ENCODE peak calls at places on chromosome 21, in four cellular contexts. D is A673, C is ovary, R is WERI-Rb-1. A is an unnamed sample.
A peak's percentile ranks its signal among the peaks of the same experiment; 100 is the strongest.

GRCh38 chr21:41171210-41171609 is 3.2 kb downstream of the BACE2 start:
- DNase-seq in D (no peak), R (no peak), C (no peak), A (no peak)

GRCh38 chr21:39083377-39084008 is 99.8 kb downstream of the PSMG1 start:
- DNase-seq in R (no peak), C (no peak), D (no peak), A (no peak)

GRCh38 chr21:40568756-40569155 is 278.2 kb downstream of the DSCAM start:
- DNase-seq in R (peak; percentile 80), D (no peak), C (no peak), A (no peak)

GRCh38 chr21:42440187-42440792 is 36.6 kb downstream of the UBASH3A start:
- DNase-seq in R (no peak), D (no peak), C (no peak), A (no peak)

GRCh38 chr21:40471103-40471502 is 375.9 kb downstream of the DSCAM start:
- DNase-seq in C (no peak), D (no peak), R (no peak), A (no peak)

GRCh38 chr21:41725421-41726021 is 41.3 kb downstream of the RIPK4 start:
- DNase-seq in R (no peak), C (no peak), D (no peak), A (no peak)

GRCh38 chr21:40902299-40902698 is 55.3 kb upstream of the DSCAM start:
- DNase-seq in C (no peak), R (no peak), D (no peak), A (no peak)

GRCh38 chr21:41908829-41909228 is 29.7 kb upstream of the PRDM15 start:
- DNase-seq in R (no peak), D (no peak), C (no peak), A (no peak)

GRCh38 chr21:32336711-32337110 is 38.1 kb downstream of the MRAP start:
- DNase-seq in C (no peak), R (no peak), D (peak; percentile 30), A (no peak)

GRCh38 chr21:44304041-44304738 is 4.3 kb downstream of the PFKL start:
- DNase-seq in C (no peak), R (peak; percentile 61), D (no peak), A (no peak)

GRCh38 chr21:42093991-42094417 is 22.9 kb downstream of the UMODL1 start:
- DNase-seq in C (no peak), D (peak; percentile 44), R (no peak), A (peak; percentile 90)

GRCh38 chr21:39385299-39386145 is 36.6 kb upstream of the HMGN1 start:
- DNase-seq in D (peak; percentile 91), C (peak; percentile 82), R (peak; percentile 48), A (peak; percentile 45)

GRCh38 chr21:43294194-43294902 is 125.5 kb downstream of the CRYAA start:
- DNase-seq in R (no peak), C (no peak), D (no peak), A (no peak)

GRCh38 chr21:42245348-42246185 is 26.6 kb downstream of the ABCG1 start:
- DNase-seq in C (no peak), D (no peak), R (peak; percentile 92), A (no peak)

GRCh38 chr21:21268061-21268471 is 269.9 kb downstream of the NCAM2 start:
- DNase-seq in R (no peak), D (no peak), C (no peak), A (no peak)

GRCh38 chr21:36487641-36488307 is 7.9 kb upstream of the CLDN14 start:
- DNase-seq in D (peak; percentile 95), R (no peak), C (no peak), A (no peak)

GRCh38 chr21:39141502-39141901 is 41.7 kb downstream of the PSMG1 start:
- DNase-seq in C (no peak), D (no peak), R (no peak), A (peak; percentile 77)

GRCh38 chr21:24032709-24033232 is 1574.5 kb downstream of the MRPL39 start:
- DNase-seq in C (no peak), D (no peak), R (no peak), A (no peak)

GRCh38 chr21:44371596-44371995 is 18.2 kb downstream of the TRPM2 start:
- DNase-seq in C (no peak), D (no peak), R (no peak), A (no peak)

GRCh38 chr21:23026878-23027277 is 2028.7 kb downstream of the NCAM2 start:
- DNase-seq in D (no peak), R (no peak), C (no peak), A (no peak)

GRCh38 chr21:9837946-9838801 is 683.2 kb upstream of the TPTE start:
- DNase-seq in D (no peak), C (no peak), R (peak; percentile 45), A (no peak)

GRCh38 chr21:41449613-41450012 is 23.6 kb downstream of the MX1 start:
- DNase-seq in D (no peak), C (no peak), R (no peak), A (no peak)

GRCh38 chr21:25660233-25660632 is 21.2 kb downstream of the JAM2 start:
- DNase-seq in D (peak; percentile 87), R (no peak), C (no peak), A (no peak)

GRCh38 chr21:16239659-16240265 is 510.0 kb downstream of the USP25 start:
- DNase-seq in R (no peak), D (no peak), C (no peak), A (no peak)

GRCh38 chr21:42833859-42834729 is 45.2 kb downstream of the WDR4 start:
- DNase-seq in R (no peak), D (no peak), C (no peak), A (no peak)

GRCh38 chr21:36433011-36433709 is 46.8 kb downstream of the CLDN14 start:
- DNase-seq in D (no peak), C (no peak), R (no peak), A (no peak)

GRCh38 chr21:33543505-33544129 is 779 bp downstream of the SON start:
- DNase-seq in D (no peak), R (peak; percentile 91), C (no peak), A (peak; percentile 76)

GRCh38 chr21:15625363-15625762 is 104.4 kb upstream of the USP25 start:
- DNase-seq in D (no peak), R (no peak), C (no peak), A (no peak)

GRCh38 chr21:39347537-39347936 is 1.4 kb downstream of the HMGN1 start:
- DNase-seq in C (no peak), R (no peak), D (no peak), A (no peak)

GRCh38 chr21:21188513-21189188 is 190.4 kb downstream of the NCAM2 start:
- DNase-seq in D (peak; percentile 36), C (no peak), R (no peak), A (no peak)

GRCh38 chr21:26554365-26554764 is 18.7 kb downstream of the CYYR1 start:
- DNase-seq in C (no peak), R (peak; percentile 23), D (no peak), A (no peak)

GRCh38 chr21:44432841-44433790 is 22.2 kb upstream of the LRRC3 start:
- DNase-seq in D (no peak), C (peak; percentile 6), R (no peak), A (peak; percentile 40)

GRCh38 chr21:15999741-16000140 is 270.0 kb downstream of the USP25 start:
- DNase-seq in D (no peak), R (no peak), C (no peak), A (no peak)

GRCh38 chr21:35208810-35209517 is 159.9 kb upstream of the RUNX1 start:
- DNase-seq in D (no peak), C (no peak), R (no peak), A (peak; percentile 55)
- H3K27ac ChIP-seq in D (no peak overlapping the region), C (no peak overlapping the region), R (no peak overlapping the region), A (peak overlapping the region; percentile 75)

DNA sequence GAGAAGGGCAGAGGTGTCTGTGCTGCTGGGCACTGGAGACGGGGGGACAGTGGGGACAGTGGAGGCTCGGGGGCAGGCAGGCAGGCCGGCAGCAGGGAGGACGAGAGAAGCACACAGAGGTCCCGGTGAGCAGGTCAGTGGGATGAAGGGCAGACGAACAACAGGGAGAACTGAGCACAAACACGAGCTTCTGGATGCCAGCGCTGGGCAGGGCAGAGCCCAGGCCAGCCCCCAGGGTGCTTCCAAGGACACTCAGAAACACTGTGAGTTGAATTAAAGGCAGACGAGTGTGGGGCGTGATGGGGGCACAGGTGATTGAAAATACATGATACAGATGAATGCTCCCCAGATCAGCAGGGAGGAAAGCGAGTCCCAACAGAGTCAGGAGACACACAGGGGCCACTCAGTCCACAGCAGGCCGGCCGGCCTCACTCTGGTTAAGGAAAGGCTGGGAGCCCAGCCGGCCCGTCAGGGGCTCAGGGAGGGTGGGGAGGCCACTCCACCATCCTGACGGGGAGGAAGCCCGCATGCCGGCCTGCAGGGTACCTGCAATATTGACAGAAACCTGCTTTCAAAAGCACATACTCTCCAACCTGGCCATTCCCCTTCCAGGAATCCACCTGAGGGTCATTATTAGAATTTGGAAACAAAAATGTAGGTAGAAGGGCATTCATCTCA is 14.1 kb downstream of the SLC19A1 start:
- DNase-seq in R (no peak), D (no peak), C (no peak), A (no peak)
- H3K27ac ChIP-seq in R (no peak overlapping the region), D (no peak overlapping the region), C (no peak overlapping the region), A (no peak overlapping the region)

GRCh38 chr21:31108969-31109368 is 70.7 kb upstream of the KRTAP19-8 start:
- DNase-seq in R (no peak), C (no peak), D (peak; percentile 37), A (no peak)

GRCh38 chr21:31107871-31108270 is 69.6 kb upstream of the KRTAP19-8 start:
- DNase-seq in C (no peak), D (no peak), R (no peak), A (no peak)

GRCh38 chr21:31107151-31107785 is 69.0 kb upstream of the KRTAP19-8 start:
- DNase-seq in D (no peak), C (no peak), R (no peak), A (no peak)

GRCh38 chr21:31111093-31111492 is 72.8 kb upstream of the KRTAP19-8 start:
- DNase-seq in D (no peak), R (no peak), C (no peak), A (no peak)

DNA sequence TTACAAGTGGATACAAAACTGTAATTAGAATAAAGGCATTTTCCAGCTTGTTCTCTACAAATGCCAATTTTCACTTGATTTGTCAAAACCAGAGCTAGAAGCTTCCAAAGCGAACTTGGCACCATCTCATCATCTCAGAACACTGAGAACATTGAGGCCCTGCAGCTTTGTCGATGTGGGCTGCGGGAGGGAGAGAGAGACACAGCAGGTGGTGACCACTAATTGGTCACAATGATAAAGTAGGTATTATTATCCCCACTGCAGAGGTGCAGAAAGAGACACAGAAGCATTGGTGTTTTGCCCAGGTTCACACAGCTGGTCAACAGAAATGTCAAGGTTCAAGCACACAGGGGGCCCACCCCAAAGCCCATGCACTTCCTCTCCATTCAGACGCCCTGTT is 72.2 kb upstream of the KRTAP19-8 start:
- DNase-seq in C (no peak), R (no peak), D (no peak), A (no peak)
- H3K27ac ChIP-seq in C (no peak overlapping the region), R (no peak overlapping the region), D (no peak overlapping the region), A (no peak overlapping the region)

DNA sequence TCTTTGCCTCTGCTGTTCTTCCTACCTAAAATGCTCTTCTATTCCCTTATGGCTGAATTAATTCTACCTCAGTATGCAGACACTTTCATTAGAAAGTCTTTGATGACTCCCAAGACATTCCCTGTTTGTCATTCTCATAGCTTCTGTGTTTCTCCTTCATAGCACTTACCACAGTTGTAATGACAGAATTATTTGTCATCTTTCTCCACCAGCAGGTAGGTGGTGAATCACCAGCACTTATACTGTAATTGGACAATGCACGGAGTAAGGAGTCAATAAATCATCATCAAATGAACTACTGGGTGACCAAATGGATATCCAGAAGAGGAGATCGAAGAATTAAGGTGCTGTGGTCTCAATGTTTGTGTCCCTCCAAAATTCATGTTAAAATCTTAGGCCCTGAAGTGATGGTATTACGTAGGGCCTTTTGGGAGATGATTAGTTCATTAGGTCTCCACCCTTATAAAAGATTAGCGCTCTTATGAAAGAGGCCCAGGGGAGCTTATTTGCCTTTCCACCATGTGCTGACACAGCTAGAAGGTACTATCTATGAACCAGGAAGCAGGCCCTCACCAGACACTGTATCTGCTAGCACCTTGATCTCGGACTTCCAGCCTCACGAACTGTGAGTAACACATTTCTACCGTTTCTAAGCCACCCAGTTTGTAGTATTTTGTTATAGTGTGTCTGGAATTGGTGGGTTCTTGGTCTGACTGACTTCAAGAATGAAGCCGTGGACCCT is 2.4 kb upstream of the CCT8 start:
- DNase-seq in D (no peak), C (no peak), R (no peak), A (no peak)
- H3K27ac ChIP-seq in D (peak overlapping the region; percentile 42), C (no peak overlapping the region), R (no peak overlapping the region), A (no peak overlapping the region)